ENCODE peak calls at places on chromosomes 6 and 20, in four cellular contexts. B is A549, W is heart left ventricle, N is psoas muscle. T is an unnamed sample.

GRCh38 chr6:41618598-41618997 is 19.7 kb upstream of the MDFI start:
- DNase-seq in B (no peak), W (no peak), N (no peak), T (no peak)

GRCh38 chr6:73655341-73655917 is 1.6 kb upstream of the SLC17A5 start:
- DNase-seq in B (no peak), W (no peak), N (no peak), T (no peak)

GRCh38 chr20:19935842-19936241 is 81.3 kb upstream of the NAA20 start:
- DNase-seq in B (no peak), W (no peak), N (no peak), T (peak; percentile 71)

GRCh38 chr6:155436981-155437749 is 18.5 kb downstream of the NOX3 start:
- DNase-seq in B (no peak), W (no peak), N (no peak), T (no peak)

GRCh38 chr20:15603501-15603900 is 969.7 kb downstream of the KIF16B start:
- DNase-seq in B (no peak), W (no peak), N (no peak), T (no peak)

GRCh38 chr6:1789092-1789491 is 179.4 kb downstream of the FOXC1 start:
- DNase-seq in B (no peak), W (no peak), N (no peak), T (no peak)

GRCh38 chr6:11393713-11394627 is 143.6 kb upstream of the TMEM170B start:
- DNase-seq in B (no peak), W (no peak), N (no peak), T (no peak)

GRCh38 chr6:50143011-50143719 is 93.4 kb upstream of the DEFB112 start:
- DNase-seq in B (no peak), W (no peak), N (no peak), T (peak; percentile 20)

GRCh38 chr6:122709922-122710512 is 69.5 kb upstream of the FABP7 start:
- DNase-seq in B (no peak), W (no peak), N (no peak), T (no peak)

GRCh38 chr6:132695773-132696172 is 18.1 kb downstream of the VNN1 start:
- DNase-seq in B (no peak), W (no peak), N (no peak), T (no peak)

GRCh38 chr6:52286798-52287432 is 2.4 kb upstream of the MCM3 start:
- DNase-seq in B (peak; percentile 60), W (peak; percentile 66), N (peak; percentile 60), T (peak; percentile 46)

GRCh38 chr6:117078624-117079023 is 186.7 kb upstream of the VGLL2 start:
- DNase-seq in B (no peak), W (no peak), N (no peak), T (no peak)

GRCh38 chr6:3308106-3308505 is 49.4 kb downstream of the PSMG4 start:
- DNase-seq in B (no peak), W (no peak), N (no peak), T (no peak)

GRCh38 chr20:31670371-31671228 is 32.9 kb downstream of the COX4I2 start:
- DNase-seq in B (no peak), W (peak; percentile 78), N (peak; percentile 85), T (no peak)

GRCh38 chr6:88302769-88303230 is 136.7 kb upstream of the CNR1 start:
- DNase-seq in B (no peak), W (no peak), N (no peak), T (no peak)

GRCh38 chr20:9290331-9290730 is 221.4 kb downstream of the PLCB4 start:
- DNase-seq in B (no peak), W (no peak), N (no peak), T (no peak)

GRCh38 chr6:21342496-21342895 is 251.1 kb upstream of the SOX4 start:
- DNase-seq in B (no peak), W (no peak), N (no peak), T (no peak)

DNA sequence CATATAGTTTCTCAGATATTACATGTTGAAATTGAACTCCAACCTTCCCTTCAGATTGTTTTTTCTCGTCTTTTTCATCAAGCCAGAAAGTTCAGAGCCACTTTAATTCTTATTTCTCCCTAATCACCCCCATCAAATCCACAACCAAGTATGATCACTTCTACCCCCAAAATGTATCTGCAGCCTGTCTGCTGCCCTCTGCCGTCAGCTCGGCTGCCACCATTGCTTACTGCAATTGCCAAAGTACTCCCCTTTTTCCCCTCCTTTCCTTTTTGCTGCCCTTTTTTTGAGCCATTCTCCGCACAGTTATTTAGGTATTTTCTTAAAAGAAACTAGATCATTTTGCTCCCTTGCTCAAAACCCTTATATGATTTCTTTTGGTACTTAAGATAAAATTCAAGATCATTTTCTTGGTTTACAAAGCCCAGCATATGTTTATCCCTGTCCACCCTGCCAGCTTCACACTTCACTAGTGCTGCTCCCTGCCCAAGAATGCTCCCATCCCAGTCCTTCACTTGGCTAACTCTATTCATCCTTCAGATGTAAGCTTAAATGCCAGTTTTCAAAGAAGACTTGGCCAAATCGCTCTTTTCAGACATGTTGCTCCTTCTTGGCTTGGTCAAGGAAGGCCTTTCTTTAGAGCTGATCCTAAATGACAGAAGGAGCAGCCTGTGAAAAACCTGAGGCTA is 63.6 kb downstream of the SH3BGRL2 start:
- DNase-seq in B (no peak), W (no peak), N (no peak), T (no peak)
- TF ChIP-seq CTCF in B (no peak), W (no peak), N (no peak), T (no peak)

GRCh38 chr20:51509208-51509607 is 33.3 kb downstream of the NFATC2 start:
- DNase-seq in B (no peak), W (no peak), N (no peak), T (no peak)
- H3K4me1 ChIP-seq in B (no peaks in the 10 kb centered on the region), W (no peaks in the 10 kb centered on the region), N (peaks cover 19% of the 10 kb centered on the region), T (no peaks in the 10 kb centered on the region)

DNA sequence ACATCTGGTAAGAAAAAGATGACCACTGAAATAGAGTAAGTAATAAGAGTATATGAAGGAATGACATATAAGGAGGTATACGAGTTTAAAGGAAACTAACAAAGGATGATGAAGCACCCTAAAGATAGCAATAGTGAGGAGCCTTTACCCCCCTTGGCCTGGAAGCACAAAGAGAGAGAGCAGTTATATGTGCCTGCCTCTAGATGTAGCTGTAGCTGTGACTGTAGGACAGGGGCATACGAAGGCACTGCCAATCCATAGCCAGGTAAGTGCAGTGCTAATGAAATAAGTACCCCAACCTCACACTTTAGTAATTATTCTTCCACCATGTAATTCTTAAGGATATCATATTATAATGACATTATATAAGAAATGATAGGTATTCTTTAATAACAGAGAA is 90.1 kb upstream of the FKBP1C start:
- DNase-seq in B (no peak), W (no peak), N (no peak), T (no peak)
- TF ChIP-seq CTCF in B (no peak), W (no peak), N (no peak), T (no peak)

DNA sequence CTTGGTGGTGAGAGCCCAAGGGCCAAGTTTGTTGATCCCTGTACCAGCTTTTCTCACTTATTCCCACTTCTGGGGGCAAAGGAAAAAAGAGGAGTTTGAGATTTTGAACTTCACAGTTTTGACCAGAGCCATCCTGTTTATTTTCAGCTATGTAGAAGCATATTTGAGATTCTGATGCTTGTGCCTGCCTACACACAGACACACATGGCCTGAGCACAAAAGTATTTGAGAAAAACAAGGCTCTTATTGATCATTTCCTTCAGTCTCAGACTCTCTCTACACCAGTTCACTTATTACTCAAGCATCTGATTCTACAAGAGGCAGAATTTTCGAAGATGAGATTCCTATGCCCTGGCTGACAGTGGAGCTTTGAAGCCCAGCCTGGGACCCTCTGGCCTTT is 100.7 kb downstream of the TCP11 start:
- DNase-seq in B (no peak), W (no peak), N (no peak), T (no peak)
- H3K4me1 ChIP-seq in B (no peaks in the 10 kb centered on the region), W (peaks cover 48% of the 10 kb centered on the region), N (peaks cover 21% of the 10 kb centered on the region), T (peaks cover 6% of the 10 kb centered on the region)

DNA sequence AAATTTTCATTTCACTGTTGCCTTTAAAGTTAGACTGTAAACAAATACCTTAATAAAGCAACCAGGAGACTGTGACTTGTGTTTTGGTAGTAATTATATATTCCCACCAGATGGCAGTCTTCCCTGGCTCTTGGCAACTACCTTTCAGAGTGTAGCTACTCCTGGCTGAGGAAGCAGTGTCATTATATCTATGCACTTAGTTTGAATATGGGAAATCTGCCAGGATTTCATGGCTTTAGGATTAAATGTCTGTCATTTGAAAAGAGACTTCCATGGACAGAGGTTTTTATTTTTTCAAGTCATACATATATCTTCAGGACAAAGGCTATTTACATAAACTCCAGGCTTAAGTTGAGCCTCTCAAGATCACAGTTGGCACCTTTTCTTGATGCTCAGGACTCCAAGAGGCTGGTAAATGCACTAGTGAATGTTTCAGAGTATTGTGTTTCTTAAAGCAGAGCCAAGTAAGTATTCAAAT is 160.1 kb downstream of the C6orf58 start:
- DNase-seq in B (peak; percentile 25), W (no peak), N (no peak), T (peak; percentile 61)
- TF ChIP-seq CTCF in B (peak; percentile 70), W (peak; percentile 73), N (peak; percentile 67), T (peak; percentile 81)

DNA sequence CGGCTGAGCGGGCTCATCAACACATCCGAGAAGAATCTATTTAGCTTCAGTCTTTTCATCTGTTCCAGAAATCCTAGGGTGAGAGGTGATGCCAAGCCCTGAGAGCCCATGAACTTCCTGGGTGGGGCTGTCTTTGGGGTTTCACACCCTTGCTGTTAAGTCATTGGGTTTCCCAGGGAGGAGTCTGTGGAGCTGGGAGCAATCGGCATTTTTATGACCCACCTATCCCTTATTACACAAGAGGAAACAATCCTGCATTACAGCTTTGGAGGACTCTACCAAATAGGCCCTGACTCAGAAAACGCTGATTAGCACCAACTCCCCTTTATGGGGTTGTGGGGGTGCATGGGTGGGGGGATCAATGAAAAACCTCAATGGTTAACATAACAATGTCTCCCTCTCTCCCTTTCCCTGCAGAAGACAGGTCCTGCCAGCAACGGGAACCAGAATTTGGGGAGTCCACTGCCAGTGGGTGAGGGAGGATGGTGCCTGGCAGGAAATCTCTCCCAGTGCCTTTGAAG is 46.3 kb downstream of the EZR start:
- DNase-seq in B (no peak), W (no peak), N (no peak), T (peak; percentile 86)
- H3K4me1 ChIP-seq in B (peaks cover 3% of the 10 kb centered on the region), W (peaks cover 17% of the 10 kb centered on the region), N (no peaks in the 10 kb centered on the region), T (peaks cover 14% of the 10 kb centered on the region)

DNA sequence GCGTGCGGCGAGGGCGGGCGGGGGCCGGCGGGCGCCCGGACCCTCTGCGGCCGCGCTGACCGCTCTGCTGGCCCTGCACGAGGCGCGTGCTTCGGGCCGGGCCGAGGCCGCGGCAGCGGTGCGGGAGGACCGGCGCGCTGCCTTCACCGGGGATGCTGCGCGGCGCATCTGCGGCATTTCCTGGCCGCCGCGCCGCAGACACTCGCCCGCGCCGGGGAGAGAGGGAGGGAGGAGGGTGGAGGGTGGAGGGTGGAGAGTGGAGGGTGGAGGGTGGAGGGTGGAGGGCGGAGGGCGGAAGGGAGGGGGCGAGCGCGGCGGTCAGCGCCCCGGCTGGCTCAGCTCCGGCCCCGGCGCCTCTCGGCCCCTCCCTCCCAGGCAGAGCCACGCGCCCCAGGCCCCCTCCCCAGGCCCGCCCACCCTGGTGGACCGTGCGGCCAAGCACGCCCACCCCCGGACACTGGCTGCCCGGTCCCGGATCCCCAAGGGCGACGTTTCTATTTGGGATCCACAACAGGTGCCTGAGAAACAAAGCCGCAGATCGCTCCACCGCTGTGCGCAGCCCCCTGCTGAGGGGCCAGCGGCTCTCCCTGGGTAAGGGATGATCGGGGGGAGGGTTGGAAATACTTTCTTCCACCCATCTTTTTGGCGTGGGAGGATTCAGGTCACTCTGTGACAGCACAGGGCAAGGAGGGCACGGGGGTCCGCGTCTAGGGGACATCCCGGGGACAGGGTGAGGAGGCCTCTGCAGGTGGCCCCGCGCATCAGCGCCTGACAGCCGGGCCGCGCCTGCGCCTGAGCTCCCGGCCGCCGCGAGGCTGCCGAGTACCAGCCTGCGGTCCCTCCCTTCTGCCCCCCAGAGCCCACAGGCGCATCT is 111.2 kb upstream of the BEND6 start:
- DNase-seq in B (peak; percentile 65), W (peak; percentile 85), N (peak; percentile 92), T (no peak)
- TF ChIP-seq CTCF in B (peak; percentile 47), W (peak; percentile 53), N (peak; percentile 59), T (peak; percentile 89)